ENCODE peak calls at places on chromosome 11, in ten cellular contexts. M, I, Y, R, Z, D, A, P, S and B are unnamed samples.
A peak's percentile ranks its signal among the peaks of the same experiment; 100 is the strongest.

GRCh38 chr11:113618360-113618759 is 87.7 kb downstream of the TMPRSS5 start:
- DNase-seq in M (peak; percentile 8), P (no peak), Z (peak; percentile 98), D (no peak), A (no peak), R (no peak), Y (no peak), S (no peak), I (peak; percentile 11), B (peak; percentile 82)

GRCh38 chr11:133906241-133906640 is 50.5 kb downstream of the IGSF9B start:
- DNase-seq in D (no peak), R (no peak), A (no peak), P (no peak), I (no peak), S (no peak), M (no peak), Z (no peak), Y (no peak), B (no peak)

GRCh38 chr11:61601512-61601911 is 20.6 kb upstream of the SYT7 start:
- DNase-seq in S (peak; percentile 89), D (no peak), A (no peak), P (no peak), Y (no peak), M (no peak), I (no peak), Z (peak; percentile 59), R (no peak), B (no peak)

GRCh38 chr11:2662430-2663299 is 37.1 kb downstream of the KCNQ1OT1 start:
- DNase-seq in S (no peak), R (no peak), Z (no peak), Y (no peak), M (no peak), I (no peak), D (no peak), A (no peak), P (peak; percentile 45), B (no peak)

GRCh38 chr11:5293028-5293427 is 8.7 kb downstream of the OR51B4 start:
- DNase-seq in Z (peak; percentile 6), R (no peak), M (no peak), I (no peak), Y (no peak), A (no peak), P (no peak), S (no peak), D (no peak), B (no peak)

GRCh38 chr11:90744169-90744568 is 521.3 kb upstream of the CHORDC1 start:
- DNase-seq in P (no peak), S (no peak), M (no peak), I (no peak), D (no peak), Z (no peak), R (no peak), A (no peak), Y (no peak), B (no peak)

GRCh38 chr11:96315476-96315875 is 27.5 kb downstream of the MAML2 start:
- DNase-seq in S (no peak), D (no peak), A (no peak), M (no peak), R (no peak), Z (peak; percentile 34), P (no peak), Y (no peak), I (no peak), B (no peak)

GRCh38 chr11:31827458-31828206 is 16.5 kb upstream of the PAX6 start:
- DNase-seq in R (no peak), Z (no peak), M (no peak), I (peak; percentile 35), P (peak; percentile 55), S (no peak), D (no peak), A (no peak), Y (peak; percentile 36), B (no peak)

GRCh38 chr11:7612661-7613393 is 60.5 kb downstream of the CYB5R2 start:
- DNase-seq in I (peak; percentile 71), Z (peak; percentile 64), R (no peak), A (no peak), D (no peak), M (no peak), P (no peak), Y (peak; percentile 35), S (no peak), B (peak; percentile 69)

GRCh38 chr11:61827573-61828378 is at the start of gene FADS2:
- DNase-seq in D (peak; percentile 93), Y (peak; percentile 94), A (peak; percentile 97), I (peak; percentile 94), M (peak; percentile 97), Z (peak; percentile 93), S (peak; percentile 84), P (peak; percentile 99), R (peak; percentile 78), B (peak; percentile 60)

GRCh38 chr11:28838741-28839140 is 730.6 kb downstream of the METTL15 start:
- DNase-seq in P (no peak), R (no peak), M (no peak), Z (no peak), I (peak; percentile 67), Y (no peak), A (no peak), D (no peak), S (no peak), B (no peak)

GRCh38 chr11:8203980-8204379 is 35.2 kb upstream of the RIC3 start:
- DNase-seq in S (no peak), R (no peak), Y (no peak), D (no peak), I (no peak), A (no peak), Z (no peak), M (no peak), P (no peak), B (no peak)

GRCh38 chr11:725624-726202 is 19.7 kb downstream of the EPS8L2 start:
- DNase-seq in R (peak; percentile 40), P (no peak), M (no peak), Y (no peak), A (no peak), Z (no peak), I (no peak), S (no peak), D (no peak), B (no peak)

GRCh38 chr11:67614730-67615454 is 8.2 kb downstream of the NDUFV1 start:
- DNase-seq in I (no peak), R (no peak), M (no peak), S (no peak), Y (no peak), P (no peak), A (no peak), D (no peak), Z (no peak), B (no peak)

GRCh38 chr11:67612751-67613150 is 6.0 kb downstream of the NDUFV1 start:
- DNase-seq in M (no peak), S (no peak), I (no peak), D (no peak), Y (no peak), Z (no peak), R (no peak), P (no peak), A (no peak), B (no peak)

GRCh38 chr11:67611704-67612587 is 5.2 kb downstream of the NDUFV1 start:
- DNase-seq in P (no peak), D (no peak), S (no peak), R (no peak), Y (no peak), Z (no peak), I (no peak), A (no peak), M (no peak), B (no peak)

GRCh38 chr11:67613960-67614715 is 7.4 kb downstream of the NDUFV1 start:
- DNase-seq in D (peak; percentile 68), R (peak; percentile 66), A (peak; percentile 87), Y (peak; percentile 69), S (no peak), P (no peak), M (peak; percentile 26), I (peak; percentile 60), Z (peak; percentile 53), B (peak; percentile 57)

DNA sequence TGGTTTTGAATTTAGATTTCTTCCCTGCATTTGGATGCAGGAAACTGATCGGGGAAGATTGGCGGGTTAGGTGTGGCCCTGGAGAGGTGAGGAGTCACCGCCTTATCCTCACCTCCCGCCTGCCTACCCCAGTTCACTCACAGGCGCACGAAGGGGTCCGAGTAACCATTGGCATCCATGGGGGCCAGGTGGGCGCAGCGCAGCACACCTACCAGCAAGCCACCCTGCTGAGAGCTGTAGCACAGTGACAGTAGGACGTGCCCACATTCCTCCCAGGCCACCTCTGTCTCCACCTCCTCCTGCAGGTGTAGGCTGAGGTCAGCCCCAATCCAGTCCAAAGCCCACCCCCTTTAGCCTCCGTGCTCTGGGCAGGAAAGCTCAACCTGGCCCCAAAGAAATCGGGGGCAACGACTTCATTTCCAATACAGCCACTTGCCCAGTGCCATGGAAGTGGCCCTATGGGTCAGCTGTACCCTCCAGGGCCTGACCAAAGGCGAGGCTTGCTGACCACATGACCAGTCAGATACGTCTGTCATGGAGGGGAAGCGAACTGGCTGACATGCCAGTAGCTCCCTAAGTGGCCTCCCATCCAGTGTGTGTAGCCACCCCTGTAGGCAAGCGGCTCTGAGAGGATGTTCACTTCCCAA is 6.7 kb downstream of the NDUFV1 start:
- DNase-seq in I (no peak), M (no peak), A (no peak), Z (no peak), R (no peak), S (no peak), Y (no peak), P (no peak), D (no peak), B (no peak)
- H3K4me3 ChIP-seq in I (no peak overlapping the region), M (no peak overlapping the region), A (no peak overlapping the region), Z (no peak overlapping the region), R (peak overlapping the region; percentile 31), S (no peak overlapping the region), Y (no peak overlapping the region), P (peak overlapping the region; percentile 51), D (peak overlapping the region; percentile 50), B (no peak overlapping the region)

GRCh38 chr11:65431452-65432132 is 9.0 kb downstream of the NEAT1 start:
- DNase-seq in D (no peak), A (peak; percentile 49), Z (no peak), S (no peak), R (no peak), P (no peak), Y (no peak), M (peak; percentile 66), I (peak; percentile 75), B (peak; percentile 29)
- H3K4me3 ChIP-seq in D (peak overlapping the region; percentile 61), A (no peak overlapping the region), Z (no peak overlapping the region), S (no peak overlapping the region), R (no peak overlapping the region), P (peak overlapping the region; percentile 71), Y (no peak overlapping the region), M (peak overlapping the region; percentile 90), I (peak overlapping the region; percentile 77), B (no peak overlapping the region)

GRCh38 chr11:64858467-64859401 is 14.3 kb upstream of the CDC42BPG start:
- DNase-seq in M (no peak), A (peak; percentile 66), P (no peak), R (no peak), Y (no peak), S (no peak), Z (peak; percentile 50), I (no peak), D (peak; percentile 65), B (no peak)
- H3K4me3 ChIP-seq in M (no peak overlapping the region), A (peak overlapping the region; percentile 18), P (no peak overlapping the region), R (no peak overlapping the region), Y (no peak overlapping the region), S (no peak overlapping the region), Z (no peak overlapping the region), I (no peak overlapping the region), D (no peak overlapping the region), B (no peak overlapping the region)

DNA sequence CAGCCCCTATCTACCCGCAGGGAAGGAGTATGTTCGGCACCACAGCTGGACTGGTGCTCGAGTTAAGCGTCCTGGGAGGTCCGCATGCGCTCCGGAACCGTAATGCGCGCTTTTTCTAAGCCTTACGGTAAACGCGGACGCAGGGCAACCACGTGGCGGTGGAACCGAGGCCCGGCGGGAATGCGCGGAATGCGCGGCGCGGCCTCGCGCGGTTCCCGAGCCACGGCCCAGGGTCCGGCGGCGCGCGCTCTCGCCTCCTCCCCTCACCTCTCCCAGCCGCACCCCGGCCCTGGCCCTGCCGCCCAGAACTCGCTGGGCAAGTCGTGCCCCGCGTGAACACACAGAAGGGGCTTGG is 4.5 kb upstream of the CCND1 start:
- DNase-seq in S (no peak), P (no peak), D (peak; percentile 78), Y (peak; percentile 76), Z (peak; percentile 89), I (peak; percentile 96), M (peak; percentile 90), R (peak; percentile 82), A (no peak), B (no peak)
- H3K4me3 ChIP-seq in S (peak overlapping the region; percentile 10), P (peak overlapping the region; percentile 52), D (peak overlapping the region; percentile 99), Y (peak overlapping the region; percentile 28), Z (peak overlapping the region; percentile 59), I (peak overlapping the region; percentile 96), M (peak overlapping the region; percentile 38), R (peak overlapping the region; percentile 42), A (no peak overlapping the region), B (peak overlapping the region; percentile 19)